ENCODE peak calls at places on chromosome 1, in seven cellular contexts. One of them, this sample, is unnamed.

GRCh38 chr1:3022976-3023375 is 1.7 kb downstream of the ACTRT2 start:
- DNase-seq in GM12878: no peak
- DNase-seq in sigmoid colon: peak
- DNase-seq in GM12891: no peak
- DNase-seq in stomach: no peak
- DNase-seq in endothelial cell of umbilical vein: no peak
- DNase-seq in prostate gland: no peak
- DNase-seq in this sample: no peak

GRCh38 chr1:109793486-109794318 is 30.0 kb upstream of the EPS8L3 start:
- DNase-seq in GM12878: no peak
- DNase-seq in sigmoid colon: peak
- DNase-seq in GM12891: no peak
- DNase-seq in stomach: peak
- DNase-seq in endothelial cell of umbilical vein: peak
- DNase-seq in prostate gland: no peak
- DNase-seq in this sample: no peak

GRCh38 chr1:84347547-84348239 is 46.2 kb downstream of the SAMD13 start:
- DNase-seq in GM12878: no peak
- DNase-seq in sigmoid colon: no peak
- DNase-seq in GM12891: no peak
- DNase-seq in stomach: no peak
- DNase-seq in endothelial cell of umbilical vein: no peak
- DNase-seq in prostate gland: no peak
- DNase-seq in this sample: no peak

GRCh38 chr1:192544983-192545393 is 30.6 kb upstream of the RGS1 start:
- DNase-seq in GM12878: peak
- DNase-seq in sigmoid colon: no peak
- DNase-seq in GM12891: no peak
- DNase-seq in stomach: no peak
- DNase-seq in endothelial cell of umbilical vein: peak
- DNase-seq in prostate gland: no peak
- DNase-seq in this sample: no peak

GRCh38 chr1:117735045-117735992 is 129.5 kb downstream of the TENT5C start:
- DNase-seq in GM12878: peak
- DNase-seq in sigmoid colon: no peak
- DNase-seq in GM12891: no peak
- DNase-seq in stomach: peak
- DNase-seq in endothelial cell of umbilical vein: peak
- DNase-seq in prostate gland: no peak
- DNase-seq in this sample: no peak

GRCh38 chr1:11880911-11881748 is 22.4 kb upstream of the NPPB start:
- DNase-seq in GM12878: no peak
- DNase-seq in sigmoid colon: peak
- DNase-seq in GM12891: no peak
- DNase-seq in stomach: no peak
- DNase-seq in endothelial cell of umbilical vein: no peak
- DNase-seq in prostate gland: no peak
- DNase-seq in this sample: no peak

GRCh38 chr1:230891984-230892383 is 23.7 kb upstream of the C1orf198 start:
- DNase-seq in GM12878: peak
- DNase-seq in sigmoid colon: no peak
- DNase-seq in GM12891: no peak
- DNase-seq in stomach: no peak
- DNase-seq in endothelial cell of umbilical vein: no peak
- DNase-seq in prostate gland: no peak
- DNase-seq in this sample: no peak

GRCh38 chr1:182235952-182236650 is 155.5 kb downstream of the GLUL start:
- DNase-seq in GM12878: no peak
- DNase-seq in sigmoid colon: no peak
- DNase-seq in GM12891: no peak
- DNase-seq in stomach: no peak
- DNase-seq in endothelial cell of umbilical vein: no peak
- DNase-seq in prostate gland: no peak
- DNase-seq in this sample: no peak

GRCh38 chr1:197680311-197680710 is 95.0 kb downstream of the DENND1B start:
- DNase-seq in GM12878: no peak
- DNase-seq in sigmoid colon: no peak
- DNase-seq in GM12891: no peak
- DNase-seq in stomach: no peak
- DNase-seq in endothelial cell of umbilical vein: no peak
- DNase-seq in prostate gland: no peak
- DNase-seq in this sample: no peak

GRCh38 chr1:174572771-174573170 is 125.0 kb downstream of the GPR52 start:
- DNase-seq in GM12878: no peak
- DNase-seq in sigmoid colon: no peak
- DNase-seq in GM12891: no peak
- DNase-seq in stomach: no peak
- DNase-seq in endothelial cell of umbilical vein: no peak
- DNase-seq in prostate gland: no peak
- DNase-seq in this sample: no peak

GRCh38 chr1:235920596-235921375 is 54.1 kb upstream of the LYST start:
- DNase-seq in GM12878: no peak
- DNase-seq in sigmoid colon: no peak
- DNase-seq in GM12891: no peak
- DNase-seq in stomach: peak
- DNase-seq in endothelial cell of umbilical vein: no peak
- DNase-seq in prostate gland: no peak
- DNase-seq in this sample: no peak

GRCh38 chr1:10655002-10655401 is 141.4 kb downstream of the CASZ1 start:
- DNase-seq in GM12878: no peak
- DNase-seq in sigmoid colon: peak
- DNase-seq in GM12891: no peak
- DNase-seq in stomach: no peak
- DNase-seq in endothelial cell of umbilical vein: no peak
- DNase-seq in prostate gland: no peak
- DNase-seq in this sample: no peak

GRCh38 chr1:226666714-226667113 is 72.4 kb downstream of the ITPKB start:
- DNase-seq in GM12878: no peak
- DNase-seq in sigmoid colon: no peak
- DNase-seq in GM12891: no peak
- DNase-seq in stomach: no peak
- DNase-seq in endothelial cell of umbilical vein: no peak
- DNase-seq in prostate gland: no peak
- DNase-seq in this sample: no peak

GRCh38 chr1:211920602-211921226 is 90.2 kb upstream of the LPGAT1 start:
- DNase-seq in GM12878: no peak
- DNase-seq in sigmoid colon: no peak
- DNase-seq in GM12891: no peak
- DNase-seq in stomach: no peak
- DNase-seq in endothelial cell of umbilical vein: peak
- DNase-seq in prostate gland: no peak
- DNase-seq in this sample: no peak

GRCh38 chr1:164061528-164061927 is 497.5 kb upstream of the PBX1 start:
- DNase-seq in GM12878: no peak
- DNase-seq in sigmoid colon: no peak
- DNase-seq in GM12891: no peak
- DNase-seq in stomach: no peak
- DNase-seq in endothelial cell of umbilical vein: no peak
- DNase-seq in prostate gland: no peak
- DNase-seq in this sample: no peak

GRCh38 chr1:228090613-228091081 is 8.1 kb downstream of the ARF1 start:
- DNase-seq in GM12878: no peak
- DNase-seq in sigmoid colon: peak
- DNase-seq in GM12891: no peak
- DNase-seq in stomach: peak
- DNase-seq in endothelial cell of umbilical vein: peak
- DNase-seq in prostate gland: no peak
- DNase-seq in this sample: no peak

GRCh38 chr1:152760551-152761190 is 2.8 kb downstream of the KPRP start:
- DNase-seq in GM12878: no peak
- DNase-seq in sigmoid colon: no peak
- DNase-seq in GM12891: no peak
- DNase-seq in stomach: no peak
- DNase-seq in endothelial cell of umbilical vein: no peak
- DNase-seq in prostate gland: no peak
- DNase-seq in this sample: no peak

GRCh38 chr1:25238046-25238445 is 5.7 kb upstream of the SYF2 start:
- DNase-seq in GM12878: no peak
- DNase-seq in sigmoid colon: no peak
- DNase-seq in GM12891: no peak
- DNase-seq in stomach: no peak
- DNase-seq in endothelial cell of umbilical vein: no peak
- DNase-seq in prostate gland: no peak
- DNase-seq in this sample: no peak
- TF ChIP-seq POLR2AphosphoS5 in GM12878: no peak
- TF ChIP-seq POLR2AphosphoS5 in sigmoid colon: no peak
- TF ChIP-seq POLR2AphosphoS5 in GM12891: no peak
- TF ChIP-seq POLR2AphosphoS5 in stomach: no peak
- TF ChIP-seq POLR2AphosphoS5 in endothelial cell of umbilical vein: no peak
- TF ChIP-seq POLR2AphosphoS5 in prostate gland: no peak
- TF ChIP-seq POLR2AphosphoS5 in this sample: no peak

GRCh38 chr1:112708489-112708888 is 1.6 kb upstream of the RHOC start:
- DNase-seq in GM12878: no peak
- DNase-seq in sigmoid colon: peak
- DNase-seq in GM12891: no peak
- DNase-seq in stomach: no peak
- DNase-seq in endothelial cell of umbilical vein: no peak
- DNase-seq in prostate gland: no peak
- DNase-seq in this sample: no peak

GRCh38 chr1:112704908-112705627 is 1.9 kb downstream of the RHOC start:
- DNase-seq in GM12878: peak
- DNase-seq in sigmoid colon: peak
- DNase-seq in GM12891: peak
- DNase-seq in stomach: peak
- DNase-seq in endothelial cell of umbilical vein: peak
- DNase-seq in prostate gland: peak
- DNase-seq in this sample: peak

GRCh38 chr1:112708002-112708448 is 1.1 kb upstream of the RHOC start:
- DNase-seq in GM12878: no peak
- DNase-seq in sigmoid colon: peak
- DNase-seq in GM12891: no peak
- DNase-seq in stomach: no peak
- DNase-seq in endothelial cell of umbilical vein: no peak
- DNase-seq in prostate gland: no peak
- DNase-seq in this sample: no peak

GRCh38 chr1:112707217-112708001 is 482 bp upstream of the RHOC start:
- DNase-seq in GM12878: no peak
- DNase-seq in sigmoid colon: peak
- DNase-seq in GM12891: peak
- DNase-seq in stomach: peak
- DNase-seq in endothelial cell of umbilical vein: peak
- DNase-seq in prostate gland: peak
- DNase-seq in this sample: peak

DNA sequence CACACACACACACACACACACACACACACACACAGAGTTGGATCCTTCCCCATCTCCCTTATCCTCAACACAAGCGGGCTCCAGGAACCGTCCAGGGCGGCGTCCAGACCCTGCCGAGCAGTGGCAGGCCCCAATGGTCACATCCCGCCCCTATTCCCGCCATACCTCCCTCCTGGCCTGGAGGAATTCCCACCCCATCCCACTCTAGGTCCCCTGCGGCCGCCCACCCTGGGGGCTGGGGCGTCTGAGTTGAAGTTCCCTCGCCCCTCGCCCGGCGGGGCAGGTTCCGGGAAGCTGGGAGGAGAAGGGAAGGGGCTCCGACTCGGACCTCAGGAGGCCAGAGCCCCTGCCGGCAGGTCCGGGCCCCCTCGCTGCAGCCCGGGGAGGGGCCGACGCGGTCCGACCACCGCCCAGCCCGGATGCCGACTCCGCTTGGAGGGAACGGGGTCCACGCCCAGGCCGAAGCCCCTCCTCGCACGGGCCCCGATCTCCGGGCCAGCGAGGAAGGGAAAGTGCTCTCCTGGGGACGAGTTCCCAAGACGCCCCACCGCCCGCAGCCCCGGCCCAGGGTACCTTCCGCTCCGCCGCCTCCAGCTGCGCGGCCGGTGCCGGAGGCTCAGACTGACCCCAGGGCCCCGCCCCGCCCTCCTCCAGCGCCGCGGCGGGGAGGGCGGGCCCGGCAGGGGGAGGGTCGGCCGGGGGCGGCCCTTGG is at the start of gene RHOC:
- DNase-seq in GM12878: no peak
- DNase-seq in sigmoid colon: peak
- DNase-seq in GM12891: peak
- DNase-seq in stomach: peak
- DNase-seq in endothelial cell of umbilical vein: no peak
- DNase-seq in prostate gland: peak
- DNase-seq in this sample: peak
- TF ChIP-seq POLR2A in GM12878: peak
- TF ChIP-seq POLR2A in sigmoid colon: peak
- TF ChIP-seq POLR2A in GM12891: no peak
- TF ChIP-seq POLR2A in stomach: no peak
- TF ChIP-seq POLR2A in endothelial cell of umbilical vein: peak
- TF ChIP-seq POLR2A in prostate gland: peak
- TF ChIP-seq POLR2A in this sample: peak

GRCh38 chr1:242824435-242824834 is 299.9 kb upstream of the PLD5 start:
- DNase-seq in GM12878: no peak
- DNase-seq in sigmoid colon: no peak
- DNase-seq in GM12891: no peak
- DNase-seq in stomach: no peak
- DNase-seq in endothelial cell of umbilical vein: no peak
- DNase-seq in prostate gland: no peak
- DNase-seq in this sample: no peak
- TF ChIP-seq POLR2AphosphoS5 in GM12878: no peak
- TF ChIP-seq POLR2AphosphoS5 in sigmoid colon: no peak
- TF ChIP-seq POLR2AphosphoS5 in GM12891: no peak
- TF ChIP-seq POLR2AphosphoS5 in stomach: no peak
- TF ChIP-seq POLR2AphosphoS5 in endothelial cell of umbilical vein: no peak
- TF ChIP-seq POLR2AphosphoS5 in prostate gland: no peak
- TF ChIP-seq POLR2AphosphoS5 in this sample: no peak

GRCh38 chr1:203055166-203055799 is 29.0 kb downstream of the PPFIA4 start:
- DNase-seq in GM12878: no peak
- DNase-seq in sigmoid colon: no peak
- DNase-seq in GM12891: no peak
- DNase-seq in stomach: no peak
- DNase-seq in endothelial cell of umbilical vein: no peak
- DNase-seq in prostate gland: no peak
- DNase-seq in this sample: no peak
- TF ChIP-seq POLR2A in GM12878: no peak
- TF ChIP-seq POLR2A in sigmoid colon: no peak
- TF ChIP-seq POLR2A in GM12891: no peak
- TF ChIP-seq POLR2A in stomach: no peak
- TF ChIP-seq POLR2A in endothelial cell of umbilical vein: no peak
- TF ChIP-seq POLR2A in prostate gland: no peak
- TF ChIP-seq POLR2A in this sample: no peak

GRCh38 chr1:89632213-89633102 is 462 bp upstream of the LRRC8C start:
- DNase-seq in GM12878: no peak
- DNase-seq in sigmoid colon: peak
- DNase-seq in GM12891: peak
- DNase-seq in stomach: peak
- DNase-seq in endothelial cell of umbilical vein: peak
- DNase-seq in prostate gland: peak
- DNase-seq in this sample: peak
- TF ChIP-seq POLR2AphosphoS5 in GM12878: no peak
- TF ChIP-seq POLR2AphosphoS5 in sigmoid colon: peak
- TF ChIP-seq POLR2AphosphoS5 in GM12891: no peak
- TF ChIP-seq POLR2AphosphoS5 in stomach: no peak
- TF ChIP-seq POLR2AphosphoS5 in endothelial cell of umbilical vein: no peak
- TF ChIP-seq POLR2AphosphoS5 in prostate gland: no peak
- TF ChIP-seq POLR2AphosphoS5 in this sample: no peak

DNA sequence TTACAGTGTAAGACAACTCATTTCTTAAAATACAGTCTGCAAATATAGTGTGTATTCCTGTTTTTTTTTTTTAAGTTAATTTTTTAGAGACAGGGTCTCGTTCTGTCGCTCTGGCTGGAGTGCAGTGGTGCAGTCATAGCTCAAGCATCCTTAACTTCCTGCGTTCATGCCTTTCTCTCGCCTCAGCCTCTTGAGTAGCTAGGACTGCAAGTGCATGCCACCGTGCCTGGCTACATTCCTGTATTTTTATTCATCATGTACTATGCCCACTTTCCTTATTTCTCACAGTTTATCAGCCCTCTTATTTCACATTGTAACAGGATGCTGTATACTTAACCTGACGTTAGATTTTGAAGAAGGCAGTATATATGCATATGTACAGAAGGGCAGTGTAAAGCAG is 26.7 kb downstream of the MIER1 start:
- DNase-seq in GM12878: no peak
- DNase-seq in sigmoid colon: no peak
- DNase-seq in GM12891: no peak
- DNase-seq in stomach: no peak
- DNase-seq in endothelial cell of umbilical vein: no peak
- DNase-seq in prostate gland: no peak
- DNase-seq in this sample: no peak
- TF ChIP-seq POLR2A in GM12878: no peak
- TF ChIP-seq POLR2A in sigmoid colon: no peak
- TF ChIP-seq POLR2A in GM12891: no peak
- TF ChIP-seq POLR2A in stomach: no peak
- TF ChIP-seq POLR2A in endothelial cell of umbilical vein: no peak
- TF ChIP-seq POLR2A in prostate gland: no peak
- TF ChIP-seq POLR2A in this sample: no peak